ENCODE peak calls at places on chromosomes 6 and 20, in ten cellular contexts. G, T, N, A, Q, F, V, O, L and Y are unnamed samples.

GRCh38 chr6:108210557-108210956 is 44.7 kb downstream of the NR2E1 start:
- DNase-seq in G (no peak), T (no peak), N (no peak), A (no peak), Q (no peak), F (no peak), V (no peak), O (no peak), L (no peak), Y (no peak)

GRCh38 chr6:147170269-147170668 is 33.9 kb upstream of the STXBP5 start:
- DNase-seq in G (peak), T (no peak), N (no peak), A (no peak), Q (no peak), F (peak), V (no peak), O (no peak), L (no peak), Y (no peak)

GRCh38 chr6:47229255-47229654 is 80.5 kb downstream of the TNFRSF21 start:
- DNase-seq in G (no peak), T (no peak), N (no peak), A (no peak), Q (no peak), F (no peak), V (no peak), O (no peak), L (no peak), Y (no peak)

GRCh38 chr6:10413850-10414765 is 766 bp downstream of the TFAP2A start:
- DNase-seq in G (peak), T (no peak), N (peak), A (no peak), Q (no peak), F (peak), V (no peak), O (no peak), L (peak), Y (no peak)

GRCh38 chr20:21234816-21235215 is 68.3 kb upstream of the XRN2 start:
- DNase-seq in G (no peak), T (no peak), N (no peak), A (no peak), Q (no peak), F (no peak), V (no peak), O (no peak), L (no peak), Y (no peak)

GRCh38 chr20:2305946-2306345 is 10.1 kb downstream of the TGM3 start:
- DNase-seq in G (no peak), T (no peak), N (no peak), A (no peak), Q (no peak), F (no peak), V (no peak), O (no peak), L (no peak), Y (no peak)

GRCh38 chr6:141398954-141399353 is 733.8 kb upstream of the GJE1 start:
- DNase-seq in G (peak), T (no peak), N (no peak), A (no peak), Q (no peak), F (no peak), V (no peak), O (no peak), L (no peak), Y (no peak)

GRCh38 chr20:10225439-10226080 is 6.9 kb downstream of the SNAP25 start:
- DNase-seq in G (peak), T (no peak), N (no peak), A (peak), Q (no peak), F (peak), V (no peak), O (no peak), L (peak), Y (no peak)

GRCh38 chr6:33428219-33428890 is 8.5 kb downstream of the SYNGAP1 start:
- DNase-seq in G (peak), T (no peak), N (peak), A (peak), Q (no peak), F (peak), V (no peak), O (peak), L (peak), Y (peak)

GRCh38 chr6:150299873-150300485 is 68.8 kb upstream of the IYD start:
- DNase-seq in G (no peak), T (no peak), N (no peak), A (no peak), Q (no peak), F (no peak), V (no peak), O (no peak), L (no peak), Y (no peak)

GRCh38 chr20:33407796-33408195 is 6.5 kb upstream of the CDK5RAP1 start:
- DNase-seq in G (no peak), T (no peak), N (no peak), A (no peak), Q (no peak), F (no peak), V (no peak), O (no peak), L (no peak), Y (no peak)

GRCh38 chr20:38969708-38970107 is 7.6 kb downstream of the DHX35 start:
- DNase-seq in G (peak), T (no peak), N (no peak), A (no peak), Q (no peak), F (no peak), V (no peak), O (no peak), L (no peak), Y (no peak)

GRCh38 chr6:110102411-110102810 is 77.1 kb downstream of the WASF1 start:
- DNase-seq in G (no peak), T (no peak), N (no peak), A (no peak), Q (no peak), F (no peak), V (no peak), O (no peak), L (no peak), Y (no peak)